ENCODE peak calls at places on chromosomes 5 and 9, in seven cellular contexts. Y, Q, R, X, E, A and F are unnamed samples.

GRCh38 chr9:131179561-131180219 is 54.3 kb downstream of the NUP214 start:
- DNase-seq in Y (no peak), R (no peak), A (no peak), Q (no peak), E (no peak), X (no peak), F (no peak)

GRCh38 chr5:148684528-148684927 is 30.2 kb upstream of the HTR4 start:
- DNase-seq in X (no peak), E (no peak), R (no peak), A (no peak), Y (no peak), Q (no peak), F (no peak)

GRCh38 chr5:145834917-145835838 is at the start of gene PRELID2:
- DNase-seq in R (peak), E (peak), A (peak), Q (peak), X (peak), Y (peak), F (peak)

GRCh38 chr5:33827885-33828284 is 63.9 kb downstream of the ADAMTS12 start:
- DNase-seq in Y (no peak), E (no peak), R (no peak), Q (no peak), A (no peak), X (no peak), F (no peak)

GRCh38 chr5:169840405-169840804 is 139.9 kb downstream of the INSYN2B start:
- DNase-seq in E (no peak), R (no peak), A (no peak), Q (no peak), Y (no peak), X (no peak), F (no peak)

GRCh38 chr9:89365532-89365912 is 47.2 kb downstream of the SECISBP2 start:
- DNase-seq in E (no peak), R (no peak), A (no peak), Q (peak), X (no peak), Y (no peak), F (no peak)

GRCh38 chr5:1316588-1316902 is 21.7 kb upstream of the TERT start:
- DNase-seq in A (no peak), X (no peak), Y (no peak), Q (peak), R (no peak), E (no peak), F (no peak)

GRCh38 chr5:68420476-68421344 is 205.2 kb downstream of the PIK3R1 start:
- DNase-seq in R (peak), E (peak), Y (peak), A (peak), X (no peak), Q (no peak), F (no peak)

GRCh38 chr9:137458194-137459146 is 664 bp downstream of the NSMF start:
- DNase-seq in E (peak), R (peak), Q (peak), X (no peak), Y (peak), A (peak), F (no peak)

GRCh38 chr5:80569961-80570786 is at the start of gene ANKRD34B:
- DNase-seq in X (peak), R (no peak), E (no peak), Q (peak), Y (no peak), A (no peak), F (no peak)

GRCh38 chr5:68336200-68336599 is 120.6 kb downstream of the PIK3R1 start:
- DNase-seq in Q (no peak), Y (no peak), A (no peak), E (no peak), X (no peak), R (no peak), F (no peak)

GRCh38 chr9:79600466-79600865 is 28.7 kb downstream of the TLE4 start:
- DNase-seq in E (peak), A (no peak), Q (no peak), R (no peak), Y (no peak), X (no peak), F (no peak)

GRCh38 chr5:176436641-176437040 is 11.5 kb upstream of the FAF2 start:
- DNase-seq in E (no peak), X (no peak), A (no peak), Y (no peak), R (no peak), Q (peak), F (no peak)

GRCh38 chr5:61386062-61386800 is 54.2 kb downstream of the ZSWIM6 start:
- DNase-seq in E (no peak), Q (no peak), X (no peak), A (no peak), Y (no peak), R (no peak), F (no peak)

GRCh38 chr9:99054581-99054980 is 50.3 kb upstream of the TGFBR1 start:
- DNase-seq in X (no peak), E (no peak), Y (no peak), A (no peak), R (no peak), Q (no peak), F (no peak)

GRCh38 chr5:33120671-33121070 is 320.1 kb upstream of the TARS1 start:
- DNase-seq in Q (peak), E (no peak), R (no peak), Y (no peak), A (no peak), X (no peak), F (no peak)

GRCh38 chr5:118115791-118116190 is 872.6 kb downstream of the DTWD2 start:
- DNase-seq in Q (peak), R (no peak), X (no peak), E (no peak), Y (no peak), A (no peak), F (no peak)

GRCh38 chr9:6239048-6239461 is 23.4 kb downstream of the IL33 start:
- DNase-seq in R (no peak), A (no peak), Y (no peak), Q (no peak), E (no peak), X (no peak), F (no peak)

GRCh38 chr9:89902450-89902849 is 297.6 kb downstream of the GADD45G start:
- DNase-seq in X (no peak), E (no peak), Q (no peak), A (peak), R (no peak), Y (no peak), F (no peak)

GRCh38 chr5:134111741-134112647 is 2.5 kb upstream of the TCF7 start:
- DNase-seq in R (no peak), E (no peak), Y (no peak), X (no peak), A (no peak), Q (peak), F (no peak)

GRCh38 chr5:97067296-97067695 is 75.1 kb downstream of the LIX1 start:
- DNase-seq in Q (no peak), X (no peak), A (no peak), R (no peak), Y (no peak), E (no peak), F (no peak)

GRCh38 chr9:37054513-37054776 is 20.4 kb upstream of the PAX5 start:
- DNase-seq in Q (no peak), E (no peak), X (no peak), A (no peak), R (no peak), Y (no peak), F (no peak)

DNA sequence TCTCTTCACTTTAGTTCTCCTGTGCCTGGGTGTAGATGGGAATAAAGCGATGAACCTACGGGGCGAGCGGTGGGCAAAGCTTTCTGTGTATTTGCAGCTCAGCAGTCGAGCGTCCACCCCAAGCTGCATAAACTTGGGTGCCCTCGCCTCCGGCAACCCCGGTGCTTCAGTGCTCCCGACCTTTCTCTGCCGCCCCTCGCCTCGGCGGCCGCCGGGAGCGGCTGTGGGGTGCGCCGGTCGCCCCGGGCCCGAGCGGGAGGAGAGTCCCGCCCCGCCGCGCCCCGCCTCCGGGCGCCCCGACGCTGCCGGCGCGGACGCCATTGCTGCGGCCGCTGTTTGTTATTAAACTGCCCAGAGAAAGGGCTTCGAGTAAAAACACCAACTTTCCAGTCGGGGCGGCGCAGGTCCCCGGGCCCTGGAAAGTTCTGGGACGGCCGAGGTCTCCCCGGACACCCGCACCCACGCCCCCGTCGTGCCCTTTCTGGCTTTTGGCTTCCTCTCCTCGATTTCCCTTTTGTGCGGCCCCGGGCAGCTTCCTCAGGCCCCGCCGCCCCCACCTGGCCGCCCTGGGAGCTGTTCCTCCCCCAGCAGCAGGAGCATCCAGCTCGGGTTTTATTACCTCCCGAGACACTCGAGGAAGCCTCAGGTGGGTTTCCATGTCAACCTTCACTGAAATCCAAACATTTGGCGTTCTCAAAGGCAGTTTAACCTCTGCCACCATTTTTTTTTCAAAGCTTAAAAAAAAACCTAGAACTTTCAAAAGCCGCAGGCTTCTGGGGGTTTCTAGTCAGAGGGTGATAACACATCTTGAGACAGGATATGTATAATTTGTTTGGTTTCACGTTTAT is 334.3 kb downstream of the CWC27 start:
- DNase-seq in E (peak), Y (peak), R (peak), X (peak), A (peak), Q (peak), F (no peak)
- TF ChIP-seq CTCF in E (peak), Y (no peak), R (peak), X (no peak), A (peak), Q (no peak), F (no peak)

GRCh38 chr5:158174918-158175663 is 316.1 kb upstream of the CLINT1 start:
- DNase-seq in A (peak), E (peak), X (peak), Y (peak), Q (no peak), R (peak), F (no peak)

GRCh38 chr5:158172005-158172404 is 313.1 kb upstream of the CLINT1 start:
- DNase-seq in R (no peak), E (no peak), A (no peak), Y (no peak), X (no peak), Q (no peak), F (no peak)

GRCh38 chr5:158180407-158180806 is 321.5 kb upstream of the CLINT1 start:
- DNase-seq in X (no peak), Y (no peak), E (no peak), Q (no peak), A (no peak), R (no peak), F (no peak)

GRCh38 chr5:158178535-158178934 is 319.6 kb upstream of the CLINT1 start:
- DNase-seq in E (no peak), A (no peak), Y (no peak), R (no peak), Q (no peak), X (no peak), F (no peak)

DNA sequence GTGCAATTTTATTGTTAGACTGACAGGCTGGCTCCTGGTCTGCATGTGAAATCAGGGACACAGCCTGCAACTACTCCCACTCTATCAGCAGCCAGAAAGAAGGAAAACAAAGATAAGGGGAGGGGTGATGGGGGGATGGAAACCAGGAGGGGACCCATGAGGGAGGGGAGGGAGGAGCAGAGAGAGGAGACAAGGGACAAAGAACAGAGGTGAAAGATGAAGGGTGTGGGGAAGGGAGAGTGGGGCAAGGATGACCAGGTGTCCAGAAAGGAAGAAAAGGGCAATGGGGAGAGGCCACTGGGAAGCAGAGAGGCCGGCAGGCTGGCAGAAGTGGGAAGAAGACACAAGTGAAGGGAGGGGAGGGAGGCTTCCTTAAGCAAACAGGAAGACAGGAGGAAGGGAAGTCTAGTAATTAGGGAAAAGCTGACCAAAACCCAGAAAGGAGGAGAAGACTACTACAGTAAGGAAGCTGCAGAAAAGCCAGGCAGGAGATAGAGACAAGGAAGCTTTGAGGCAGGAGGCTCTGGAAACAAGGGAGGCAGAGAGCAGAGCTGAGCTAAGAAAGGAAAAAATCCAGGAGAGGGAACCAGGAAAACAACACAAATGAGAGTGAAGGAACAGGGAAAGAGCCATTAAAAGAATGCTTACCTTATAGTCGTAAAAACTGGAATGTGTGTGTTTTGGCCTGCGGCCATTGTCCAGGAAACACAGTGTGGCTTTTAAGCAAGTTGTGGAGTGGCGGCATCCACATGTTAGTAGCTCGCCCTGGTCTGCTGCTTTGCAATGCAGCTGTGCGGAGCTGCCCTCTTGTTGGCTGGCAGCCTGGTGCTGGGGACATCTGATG is 316.9 kb upstream of the CLINT1 start:
- DNase-seq in E (no peak), A (no peak), X (no peak), Q (no peak), Y (peak), R (peak), F (no peak)
- H3K27ac ChIP-seq in E (no peak), A (peak), X (no peak), Q (no peak), Y (no peak), R (peak), F (peak)

GRCh38 chr9:35537898-35538297 is 48.0 kb downstream of the RUSC2 start:
- DNase-seq in X (no peak), A (no peak), Q (no peak), E (no peak), R (no peak), Y (no peak), F (no peak)
- H3K4me3 ChIP-seq in X (no peak), A (no peak), Q (no peak), E (peak), R (no peak), Y (no peak), F (peak)

DNA sequence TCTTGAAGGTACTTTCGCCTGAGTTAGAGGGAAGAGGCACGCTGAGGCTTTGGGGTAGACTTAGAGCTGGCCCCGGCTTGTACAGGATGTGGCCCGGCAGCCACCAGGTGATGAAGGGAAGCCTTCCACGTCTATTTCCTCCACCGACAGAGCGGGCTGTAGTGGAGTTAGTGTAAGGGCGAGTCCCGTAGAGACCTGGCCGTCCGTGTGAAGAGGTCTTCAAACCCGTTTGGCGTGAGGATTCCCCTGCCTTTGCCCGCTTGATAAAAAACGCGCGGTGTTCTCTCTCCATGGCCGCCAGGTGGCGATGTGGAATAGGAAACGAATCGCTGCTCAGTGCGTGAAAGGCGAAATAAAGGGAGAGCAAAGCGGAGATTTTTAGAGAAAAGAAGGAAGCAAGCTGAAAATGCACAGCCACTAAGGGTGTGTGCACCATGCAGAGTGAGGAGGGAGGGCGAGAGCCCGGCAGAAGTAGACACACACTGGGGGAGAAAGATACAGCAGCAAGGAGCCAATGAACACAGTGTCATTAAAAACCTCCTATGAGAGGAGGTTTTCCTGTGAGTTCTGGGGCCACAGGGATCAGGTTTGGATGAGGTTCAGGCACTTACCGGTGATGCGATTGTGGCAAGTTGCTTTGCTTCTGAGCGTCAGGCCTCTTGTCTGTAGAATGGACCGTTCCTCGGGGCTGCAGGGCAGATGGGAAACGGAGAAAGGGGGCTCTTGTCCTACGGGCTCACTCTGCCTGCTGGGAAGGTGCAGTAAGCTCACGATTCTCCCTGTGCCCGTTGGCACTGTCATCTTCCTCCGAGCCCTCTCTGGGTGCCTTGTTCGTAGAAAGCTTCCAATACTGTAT is 34.2 kb downstream of the STC2 start:
- DNase-seq in E (peak), X (peak), R (peak), Q (peak), Y (peak), A (peak), F (peak)
- TF ChIP-seq CTCF in E (peak), X (peak), R (peak), Q (peak), Y (peak), A (peak), F (peak)

GRCh38 chr5:57455511-57455910 is 27.1 kb downstream of the ACTBL2 start:
- DNase-seq in X (no peak), Q (no peak), A (no peak), Y (no peak), R (no peak), E (no peak), F (no peak)
- H3K27ac ChIP-seq in X (no peak), Q (no peak), A (no peak), Y (no peak), R (peak), E (no peak), F (no peak)

GRCh38 chr5:173909205-173909604 is 21.1 kb downstream of the CPEB4 start:
- DNase-seq in R (no peak), A (no peak), Q (no peak), E (peak), X (no peak), Y (no peak), F (no peak)
- H3K4me3 ChIP-seq in R (no peak), A (no peak), Q (no peak), E (peak), X (no peak), Y (no peak), F (no peak)

DNA sequence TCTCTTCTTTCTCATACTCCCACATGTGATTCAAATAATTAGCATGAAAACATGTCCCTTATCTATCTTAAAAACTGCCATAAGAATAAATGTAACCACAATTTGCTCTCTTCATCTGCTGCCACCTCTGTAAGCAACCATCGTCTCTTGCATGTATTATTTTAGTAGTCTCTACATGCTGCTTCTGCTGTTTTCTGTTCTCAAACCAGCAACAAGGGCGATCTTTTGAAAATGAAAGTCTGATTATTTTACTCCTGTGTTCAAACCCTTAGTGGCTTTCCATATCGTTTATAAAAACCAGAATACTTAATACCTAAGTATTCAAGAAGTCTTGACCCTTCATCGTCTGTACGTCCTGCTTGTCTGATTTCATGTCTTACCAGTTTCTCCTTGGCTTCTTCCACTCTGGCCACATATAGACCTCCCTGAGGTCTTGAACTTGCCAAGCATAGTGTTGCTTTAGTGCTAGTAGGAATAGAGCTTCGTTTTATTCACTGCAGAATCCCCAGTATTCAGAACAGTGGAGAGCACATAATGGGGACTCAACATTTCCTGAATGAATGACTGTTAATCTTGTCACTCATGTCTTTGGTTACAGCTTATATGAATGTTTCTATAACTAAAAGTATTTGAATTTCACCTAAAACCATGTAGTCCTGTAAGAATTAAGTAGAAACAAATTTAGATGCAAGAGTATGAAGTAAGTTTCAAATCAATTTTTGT is 10.6 kb downstream of the CDC42SE2 start:
- DNase-seq in A (no peak), Q (no peak), Y (no peak), R (no peak), X (no peak), E (no peak), F (no peak)
- TF ChIP-seq CTCF in A (no peak), Q (no peak), Y (no peak), R (no peak), X (no peak), E (no peak), F (no peak)

DNA sequence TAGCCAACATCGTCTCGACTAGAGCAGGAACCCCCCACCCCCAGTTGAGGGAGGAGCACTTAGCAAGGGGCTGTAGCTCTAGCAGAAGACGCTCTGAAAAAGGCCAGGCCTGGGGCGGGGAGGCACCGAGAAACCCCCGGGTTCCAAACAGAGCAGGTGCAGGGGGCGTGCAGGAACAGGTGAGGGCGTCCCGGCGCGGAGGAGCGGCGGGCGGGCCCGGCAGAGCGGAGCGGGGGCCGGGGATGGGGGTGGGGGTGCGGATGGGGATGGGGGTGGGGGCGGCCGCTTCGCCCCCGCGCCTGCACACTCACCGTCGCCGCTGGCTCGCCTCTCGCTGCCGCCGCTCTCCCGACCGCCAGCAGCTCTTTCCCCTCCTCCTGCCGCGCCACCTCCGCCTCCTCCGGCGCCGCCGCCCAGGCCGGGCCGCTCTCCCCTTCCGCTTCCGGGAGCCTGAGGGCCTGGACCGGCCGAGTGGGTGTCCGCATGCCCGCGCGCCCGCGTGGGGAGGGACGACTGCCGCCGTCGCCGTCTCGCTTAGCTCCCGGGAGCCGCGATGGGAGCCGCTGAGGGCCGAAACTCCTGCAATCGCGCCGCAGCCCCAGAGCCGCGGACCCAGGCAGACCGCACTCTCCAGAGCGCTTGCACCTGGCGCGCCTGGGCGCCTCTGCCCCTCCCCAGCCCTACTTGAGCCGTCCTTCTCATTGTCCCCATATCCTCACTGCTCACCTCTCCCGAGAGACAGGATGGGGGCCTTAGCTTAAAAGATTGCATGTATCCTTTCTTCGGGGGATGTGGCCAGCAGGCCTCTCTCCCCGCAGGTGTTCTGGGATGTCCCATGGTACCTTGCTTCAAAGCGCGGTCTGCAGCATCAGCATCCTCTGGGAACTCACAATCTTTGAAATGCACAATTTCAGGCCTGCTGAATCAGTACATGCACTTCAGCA is at the start of gene ZDHHC21:
- DNase-seq in X (peak), Y (peak), Q (peak), E (peak), A (peak), R (peak), F (peak)
- H3K27ac ChIP-seq in X (peak), Y (peak), Q (no peak), E (peak), A (peak), R (peak), F (peak)